ENCODE peak calls at places on chromosomes 16 and 17, in ten cellular contexts. I is psoas muscle; W is fibroblast of lung; D is effector memory CD4-positive, alpha-beta T cell; T is naive thymus-derived CD4-positive, alpha-beta T cell; N is PC-3; L is Karpas-422; R is CD8-positive, alpha-beta memory T cell; X is prostate gland; J is right lobe of liver. S is an unnamed sample.
A peak's percentile ranks its signal among the peaks of the same experiment; 100 is the strongest.

GRCh38 chr17:83064021-83064731 is 15.2 kb upstream of the METRNL start:
- DNase-seq in I (peak; percentile 41), W (no peak), D (no peak), T (no peak), N (no peak), L (no peak), R (no peak), X (no peak), J (peak; percentile 14), S (no peak)

GRCh38 chr16:84048306-84048705 is 5.7 kb upstream of the SLC38A8 start:
- DNase-seq in I (peak; percentile 23), W (no peak), D (no peak), T (no peak), N (peak; percentile 28), L (no peak), R (no peak), X (peak; percentile 24), J (no peak), S (no peak)

GRCh38 chr17:1612400-1612799 is 16.2 kb downstream of the SLC43A2 start:
- DNase-seq in I (no peak), W (no peak), D (no peak), T (no peak), N (no peak), L (no peak), R (no peak), X (no peak), J (no peak), S (no peak)

GRCh38 chr17:73797594-73798110 is 153.4 kb upstream of the SDK2 start:
- DNase-seq in I (no peak), W (no peak), D (no peak), T (no peak), N (no peak), L (no peak), R (no peak), X (no peak), J (no peak), S (no peak)

GRCh38 chr17:1294157-1294717 is 14.8 kb downstream of the TRARG1 start:
- DNase-seq in I (no peak), W (no peak), D (peak; percentile 77), T (peak; percentile 94), N (no peak), L (no peak), R (peak; percentile 74), X (no peak), J (no peak), S (no peak)

GRCh38 chr17:15914400-15915165 is 30.3 kb upstream of the ADORA2B start:
- DNase-seq in I (no peak), W (peak; percentile 56), D (no peak), T (no peak), N (peak; percentile 67), L (no peak), R (no peak), X (no peak), J (no peak), S (no peak)

GRCh38 chr17:81294512-81295030 is 536 bp downstream of the SLC38A10 start:
- DNase-seq in I (no peak), W (peak; percentile 15), D (no peak), T (no peak), N (no peak), L (peak; percentile 67), R (no peak), X (no peak), J (peak; percentile 62), S (no peak)

GRCh38 chr17:3843935-3844516 is 2.0 kb downstream of the NCBP3 start:
- DNase-seq in I (no peak), W (peak; percentile 22), D (peak; percentile 17), T (peak; percentile 25), N (peak; percentile 63), L (peak; percentile 81), R (no peak), X (no peak), J (peak; percentile 48), S (no peak)

GRCh38 chr16:56530872-56531271 is 11.0 kb upstream of the BBS2 start:
- DNase-seq in I (no peak), W (peak; percentile 47), D (no peak), T (no peak), N (peak; percentile 64), L (no peak), R (no peak), X (no peak), J (no peak), S (no peak)

GRCh38 chr16:56519459-56520250 is at the start of gene BBS2:
- DNase-seq in I (peak; percentile 95), W (peak; percentile 78), D (peak; percentile 85), T (peak; percentile 90), N (peak; percentile 82), L (peak; percentile 96), R (peak; percentile 79), X (peak; percentile 83), J (peak; percentile 91), S (peak; percentile 48)

GRCh38 chr16:56520251-56520577 is 390 bp upstream of the BBS2 start:
- DNase-seq in I (no peak), W (no peak), D (no peak), T (no peak), N (no peak), L (no peak), R (no peak), X (no peak), J (no peak), S (no peak)

DNA sequence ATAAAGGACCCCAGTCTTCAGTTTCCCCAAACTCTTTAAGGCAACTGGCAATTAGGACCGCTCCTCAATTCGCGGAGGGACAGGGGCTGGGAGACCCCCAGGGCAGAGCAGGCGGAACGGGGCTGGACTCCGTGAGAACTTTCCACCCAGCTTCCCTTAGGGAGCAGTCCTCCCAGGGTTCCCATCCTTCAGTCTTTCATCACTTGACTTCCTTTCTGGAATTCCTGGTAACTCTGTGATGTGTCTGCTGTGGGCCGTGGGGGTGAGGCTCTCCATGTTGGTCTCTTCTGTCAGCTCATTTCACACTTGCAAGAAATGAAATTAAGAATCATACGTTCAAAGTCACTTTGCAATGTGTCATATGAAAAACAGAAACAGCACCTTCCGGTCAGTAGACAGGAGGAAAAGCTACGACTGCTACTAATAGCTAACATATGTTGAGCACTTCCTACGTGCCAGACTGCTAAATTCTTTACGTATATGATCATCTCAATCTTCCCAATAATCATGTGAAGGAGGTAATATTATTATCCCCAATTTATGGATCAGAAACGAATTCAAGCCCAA is 5.4 kb upstream of the BBS2 start:
- DNase-seq in I (no peak), W (peak; percentile 38), D (no peak), T (no peak), N (no peak), L (no peak), R (no peak), X (no peak), J (no peak), S (no peak)
- H3K4me3 ChIP-seq in I (no peak overlapping the region), W (no peak overlapping the region), D (no peak overlapping the region), T (no peak overlapping the region), N (no peak overlapping the region), L (no peak overlapping the region), R (no peak overlapping the region), X (no peak overlapping the region), J (no peak overlapping the region), S (no peak overlapping the region)

DNA sequence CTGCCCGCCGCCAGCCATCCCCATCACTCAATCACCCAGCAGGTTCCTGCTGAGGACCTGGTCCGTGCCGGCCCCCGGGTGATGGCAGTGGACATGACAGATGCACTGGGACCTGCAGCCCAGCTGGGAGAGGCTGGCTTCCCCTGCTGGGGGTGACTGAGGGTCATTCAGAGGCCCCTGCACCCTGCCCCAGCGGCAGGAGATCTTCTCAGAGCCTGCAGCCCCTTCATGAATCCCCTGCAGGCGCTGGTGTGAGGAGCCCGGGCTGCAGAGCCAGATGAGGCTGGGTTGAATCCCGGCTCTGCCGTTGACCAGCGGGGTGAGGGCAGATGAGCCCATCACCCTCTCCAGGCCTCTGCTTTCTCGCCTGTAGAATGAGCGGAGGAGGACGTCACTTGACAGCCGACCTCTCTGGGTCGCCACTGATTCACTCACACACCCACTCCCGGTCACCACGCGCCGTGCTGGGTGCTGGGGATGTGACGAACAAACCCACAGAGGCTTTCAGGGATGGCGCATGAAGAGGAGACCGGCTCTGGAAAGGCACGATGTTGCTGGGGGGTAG is 95.2 kb upstream of the CIBAR2 start:
- DNase-seq in I (no peak), W (peak; percentile 77), D (no peak), T (no peak), N (no peak), L (no peak), R (no peak), X (no peak), J (no peak), S (no peak)
- H3K4me1 ChIP-seq in I (peaks cover 71% of the 10 kb centered on the region), W (peaks cover 55% of the 10 kb centered on the region), D (no peaks in the 10 kb centered on the region), T (no peaks in the 10 kb centered on the region), N (peaks cover 8% of the 10 kb centered on the region), L (no peaks in the 10 kb centered on the region), R (no peaks in the 10 kb centered on the region), X (peaks cover 4% of the 10 kb centered on the region), J (no peaks in the 10 kb centered on the region), S (peaks cover 18% of the 10 kb centered on the region)

GRCh38 chr16:3306078-3306477 is 781 bp downstream of the ZNF75A start:
- DNase-seq in I (no peak), W (no peak), D (no peak), T (no peak), N (no peak), L (no peak), R (no peak), X (no peak), J (no peak), S (no peak)

GRCh38 chr16:3317315-3317999 is 12.2 kb downstream of the ZNF75A start:
- DNase-seq in I (no peak), W (peak; percentile 18), D (no peak), T (no peak), N (no peak), L (no peak), R (no peak), X (no peak), J (no peak), S (no peak)

GRCh38 chr16:3311496-3311895 is 6.2 kb downstream of the ZNF75A start:
- DNase-seq in I (no peak), W (no peak), D (no peak), T (no peak), N (no peak), L (no peak), R (no peak), X (no peak), J (no peak), S (no peak)
- H3K9me3 ChIP-seq in I (peaks cover 85% of the 10 kb centered on the region), W (peaks cover 4% of the 10 kb centered on the region), D (peaks cover 49% of the 10 kb centered on the region), T (peaks cover 11% of the 10 kb centered on the region), N (peaks cover 12% of the 10 kb centered on the region), L (peaks cover 37% of the 10 kb centered on the region), R (peaks cover 52% of the 10 kb centered on the region), X (peaks cover 3% of the 10 kb centered on the region), J (no peaks in the 10 kb centered on the region), S (peaks cover 10% of the 10 kb centered on the region)

GRCh38 chr16:49558451-49558850 is 184.8 kb downstream of the C16orf78 start:
- DNase-seq in I (no peak), W (no peak), D (no peak), T (no peak), N (no peak), L (no peak), R (no peak), X (no peak), J (no peak), S (no peak)

GRCh38 chr16:49562228-49562627 is 188.6 kb downstream of the C16orf78 start:
- DNase-seq in I (no peak), W (no peak), D (no peak), T (no peak), N (no peak), L (no peak), R (no peak), X (no peak), J (no peak), S (no peak)

GRCh38 chr16:49557070-49557446 is 183.5 kb downstream of the C16orf78 start:
- DNase-seq in I (no peak), W (no peak), D (no peak), T (no peak), N (no peak), L (no peak), R (no peak), X (no peak), J (no peak), S (no peak)

GRCh38 chr16:49559242-49559641 is 185.6 kb downstream of the C16orf78 start:
- DNase-seq in I (no peak), W (no peak), D (no peak), T (no peak), N (no peak), L (no peak), R (no peak), X (no peak), J (no peak), S (no peak)

DNA sequence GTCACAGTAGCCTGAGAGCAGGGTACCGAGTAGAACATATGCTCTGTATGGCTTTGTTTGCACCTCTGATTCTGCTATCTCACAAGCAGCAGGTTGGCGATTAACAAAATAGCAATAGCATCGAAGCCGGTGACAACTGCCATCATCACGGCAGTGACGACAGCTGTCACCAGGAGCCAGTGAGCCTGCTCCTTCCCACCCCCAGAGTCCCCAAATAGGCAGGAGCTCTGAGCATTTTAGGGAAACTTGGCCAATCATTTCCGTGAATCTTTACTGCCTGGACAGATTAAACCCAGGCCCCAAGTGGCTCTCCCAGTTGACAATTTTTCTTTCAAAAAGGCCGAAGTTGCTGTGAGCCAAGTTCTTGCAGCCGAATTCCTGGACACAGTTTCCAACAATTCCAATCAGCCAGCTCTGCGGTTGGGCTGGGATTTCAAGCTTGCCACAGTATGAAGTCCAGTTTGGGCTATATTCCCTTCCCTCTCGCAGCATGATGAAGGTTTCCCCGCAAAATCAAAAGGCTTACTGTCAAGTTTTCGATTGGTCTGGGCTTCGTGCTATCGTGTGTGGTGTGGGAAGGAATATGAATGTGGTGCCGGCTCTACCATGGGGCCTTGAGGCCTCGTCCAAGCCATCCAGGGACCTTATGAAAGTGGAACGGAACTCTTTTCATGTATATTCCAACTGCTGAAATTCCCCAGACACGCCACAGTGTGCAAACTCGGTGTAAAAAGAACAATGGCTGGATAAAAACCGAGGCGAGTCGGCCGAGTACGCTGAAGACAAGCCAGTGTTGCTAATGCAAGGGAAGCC is 186.6 kb downstream of the C16orf78 start:
- DNase-seq in I (peak; percentile 66), W (peak; percentile 86), D (no peak), T (no peak), N (no peak), L (no peak), R (no peak), X (no peak), J (no peak), S (no peak)
- H3K4me3 ChIP-seq in I (peak overlapping the region; percentile 35), W (no peak overlapping the region), D (no peak overlapping the region), T (no peak overlapping the region), N (no peak overlapping the region), L (no peak overlapping the region), R (no peak overlapping the region), X (no peak overlapping the region), J (no peak overlapping the region), S (no peak overlapping the region)

S was measured in iPS DF 6.9.